ENCODE peak calls at places on chromosomes 16 and 17, in ten cellular contexts. S is heart left ventricle; O is pancreas; A is lung; R is A549; P is K562; D is neural progenitor cell; Z is hepatocyte; J is tibial artery; W is CD8-positive, alpha-beta T cell. B is an unnamed sample.
A peak's percentile ranks its signal among the peaks of the same experiment; 100 is the strongest.

GRCh38 chr17:51165680-51166197 is 472 bp upstream of the NME2 start:
- DNase-seq in J (no peak), Z (peak; percentile 51), P (peak; percentile 54), D (peak; percentile 48), S (peak; percentile 36), O (peak; percentile 64), W (peak; percentile 13), R (no peak), A (no peak), B (no peak)

GRCh38 chr17:2421315-2422147 is 20.7 kb upstream of the MNT start:
- DNase-seq in D (peak; percentile 35), W (no peak), R (peak; percentile 61), J (no peak), S (no peak), Z (no peak), A (no peak), P (no peak), O (peak; percentile 74), B (peak; percentile 55)

GRCh38 chr16:50866806-50867205 is 124.9 kb downstream of the CYLD start:
- DNase-seq in Z (no peak), S (no peak), W (no peak), R (no peak), A (no peak), D (no peak), P (no peak), J (no peak), O (no peak), B (no peak)

GRCh38 chr16:49454426-49455180 is 81.0 kb downstream of the C16orf78 start:
- DNase-seq in W (no peak), S (no peak), Z (no peak), J (peak; percentile 40), R (no peak), A (no peak), D (no peak), P (no peak), O (no peak), B (no peak)

GRCh38 chr17:75531724-75532090 is 6.2 kb downstream of the LLGL2 start:
- DNase-seq in Z (peak; percentile 66), W (no peak), A (peak; percentile 71), S (no peak), R (peak; percentile 63), P (no peak), J (no peak), O (no peak), D (no peak), B (no peak)

GRCh38 chr17:78117027-78117981 is 11.3 kb downstream of the TMC6 start:
- DNase-seq in J (no peak), D (peak; percentile 50), O (peak; percentile 84), Z (no peak), S (no peak), A (no peak), R (no peak), W (peak; percentile 33), P (peak; percentile 21), B (no peak)

GRCh38 chr16:68084504-68085258 is 489 bp upstream of the NFATC3 start:
- DNase-seq in W (peak; percentile 87), Z (peak; percentile 95), A (peak; percentile 89), R (peak; percentile 73), D (peak; percentile 93), O (peak; percentile 82), J (peak; percentile 96), S (peak; percentile 91), P (peak; percentile 97), B (peak; percentile 94)

GRCh38 chr16:19033761-19034160 is 33.7 kb upstream of the COQ7 start:
- DNase-seq in O (no peak), J (no peak), Z (no peak), P (no peak), S (no peak), W (no peak), R (no peak), A (no peak), D (no peak), B (no peak)

GRCh38 chr17:17994271-17994670 is 21.6 kb downstream of the DRC3 start:
- DNase-seq in R (peak; percentile 74), Z (peak; percentile 46), O (no peak), W (no peak), A (no peak), J (no peak), S (peak; percentile 32), P (no peak), D (peak; percentile 82), B (no peak)

GRCh38 chr17:15464629-15465028 is 2.8 kb downstream of the CDRT4 start:
- DNase-seq in A (no peak), R (no peak), D (no peak), W (no peak), Z (no peak), P (no peak), S (no peak), O (no peak), J (no peak), B (no peak)

GRCh38 chr16:11595908-11596504 is 9.3 kb upstream of the LITAF start:
- DNase-seq in W (no peak), R (no peak), D (no peak), O (peak; percentile 42), A (no peak), S (no peak), J (no peak), P (no peak), Z (no peak), B (no peak)

GRCh38 chr17:1882836-1883235 is 53.0 kb downstream of the RPA1 start:
- DNase-seq in P (peak; percentile 33), O (no peak), D (peak; percentile 66), S (no peak), Z (peak; percentile 32), A (no peak), J (no peak), R (peak; percentile 59), W (peak; percentile 41), B (no peak)

GRCh38 chr16:72921620-72922019 is 126.3 kb downstream of the ZFHX3 start:
- DNase-seq in R (no peak), Z (peak; percentile 50), J (peak; percentile 83), P (no peak), D (no peak), S (no peak), W (no peak), A (no peak), O (peak; percentile 64), B (no peak)

GRCh38 chr16:88348377-88349152 is 34.2 kb upstream of the ZNF469 start:
- DNase-seq in P (no peak), Z (no peak), J (no peak), A (no peak), R (no peak), O (peak; percentile 48), S (no peak), W (no peak), D (no peak), B (no peak)
- H3K4me3 ChIP-seq in P (no peak overlapping the region), Z (no peak overlapping the region), J (no peak overlapping the region), A (no peak overlapping the region), R (no peak overlapping the region), O (no peak overlapping the region), S (no peak overlapping the region), W (no peak overlapping the region), D (no peak overlapping the region), B (no peak overlapping the region)

GRCh38 chr17:36144981-36145729 is 31.3 kb downstream of the TBC1D3B start:
- DNase-seq in Z (no peak), O (no peak), W (no peak), S (no peak), A (no peak), D (no peak), R (no peak), J (no peak), P (no peak), B (no peak)
- TF ChIP-seq CTCF in Z (no peak), O (no peak), W (no peak), S (no peak), A (no peak), D (no peak), R (no peak), J (no peak), P (no peak), B (no peak)

GRCh38 chr16:27241658-27242057 is 26.9 kb downstream of the NSMCE1 start:
- DNase-seq in O (no peak), R (no peak), P (no peak), S (no peak), Z (no peak), W (no peak), J (no peak), A (no peak), D (no peak), B (peak; percentile 56)

GRCh38 chr16:27239906-27240655 is 28.5 kb downstream of the NSMCE1 start:
- DNase-seq in W (no peak), S (no peak), D (no peak), O (no peak), R (no peak), Z (no peak), J (peak; percentile 58), A (no peak), P (no peak), B (peak; percentile 49)

GRCh38 chr16:27242868-27243590 is 25.5 kb downstream of the NSMCE1 start:
- DNase-seq in Z (no peak), O (no peak), R (peak; percentile 78), J (peak; percentile 82), S (no peak), D (peak; percentile 62), P (peak; percentile 75), W (peak; percentile 45), A (no peak), B (peak; percentile 66)

GRCh38 chr16:27242398-27242797 is 26.2 kb downstream of the NSMCE1 start:
- DNase-seq in P (no peak), O (no peak), J (peak; percentile 47), S (no peak), A (no peak), Z (peak; percentile 7), R (no peak), D (no peak), W (no peak), B (no peak)

GRCh38 chr16:27240948-27241531 is 27.5 kb downstream of the NSMCE1 start:
- DNase-seq in P (no peak), O (no peak), R (no peak), Z (no peak), S (no peak), A (no peak), J (peak; percentile 69), D (no peak), W (no peak), B (peak; percentile 60)
- H3K4me1 ChIP-seq in P (peaks cover 24% of the 10 kb centered on the region), O (peaks cover 4% of the 10 kb centered on the region), R (peaks cover 34% of the 10 kb centered on the region), Z (peaks cover 14% of the 10 kb centered on the region), S (peaks cover 5% of the 10 kb centered on the region), A (no peaks in the 10 kb centered on the region), J (no peaks in the 10 kb centered on the region), D (peaks cover 25% of the 10 kb centered on the region), W (peaks cover 46% of the 10 kb centered on the region), B (no peaks in the 10 kb centered on the region)

GRCh38 chr17:42530952-42531454 is 5.0 kb upstream of the NAGLU start:
- DNase-seq in D (no peak), P (no peak), J (no peak), W (no peak), O (no peak), R (no peak), A (no peak), Z (no peak), S (no peak), B (no peak)

GRCh38 chr17:42527932-42528331 is 8.1 kb upstream of the NAGLU start:
- DNase-seq in R (no peak), Z (no peak), W (no peak), J (no peak), O (no peak), D (no peak), A (no peak), S (no peak), P (no peak), B (no peak)

GRCh38 chr17:42535400-42536047 is 517 bp upstream of the NAGLU start:
- DNase-seq in S (no peak), D (no peak), A (no peak), W (no peak), P (peak; percentile 49), J (no peak), R (no peak), O (no peak), Z (no peak), B (no peak)

GRCh38 chr17:42529054-42529453 is 7.0 kb upstream of the NAGLU start:
- DNase-seq in W (no peak), P (no peak), A (no peak), D (no peak), J (no peak), R (no peak), Z (no peak), O (no peak), S (no peak), B (no peak)

GRCh38 chr17:42531455-42532354 is 4.3 kb upstream of the NAGLU start:
- DNase-seq in W (peak; percentile 55), J (peak; percentile 81), S (peak; percentile 74), P (peak; percentile 88), D (peak; percentile 87), O (peak; percentile 84), R (peak; percentile 86), Z (peak; percentile 86), A (peak; percentile 63), B (no peak)
- H3K4me3 ChIP-seq in W (peak overlapping the region; percentile 48), J (peak overlapping the region; percentile 62), S (peak overlapping the region; percentile 56), P (peak overlapping the region; percentile 48), D (peak overlapping the region; percentile 56), O (peak overlapping the region; percentile 26), R (peak overlapping the region; percentile 55), Z (peak overlapping the region; percentile 30), A (peak overlapping the region; percentile 32), B (peak overlapping the region; percentile 58)